ENCODE peak calls at places on chromosomes 4 and X, in nine cellular contexts. B is DMS 273 treated with DMSO at 0.1 percent for 48 hours; L is stimulated activated CD4-positive, alpha-beta T cell treated with anti-CD3 and anti-CD28 coated beads, Interleukin-2, amount 100 ng/mL, for 48 hours; P is AG10803; U is RKO; J is Peyer's patch; Q is fibroblast of the aortic adventitia; R is astrocyte of the spinal cord; A is left lung. Y is an unnamed sample.

GRCh38 chr4:169143335-169143734 is 127.4 kb downstream of the SH3RF1 start:
- DNase-seq in U (no peak), L (no peak), A (no peak), P (no peak), Q (no peak), R (no peak), B (no peak), J (no peak), Y (no peak)

GRCh38 chrX:1676866-1677265 is 62.0 kb downstream of the ASMT start:
- DNase-seq in R (no peak), L (no peak), J (no peak), B (no peak), U (no peak), A (no peak), Q (no peak), P (no peak), Y (no peak)

GRCh38 chr4:88033309-88033708 is 25.9 kb downstream of the PKD2 start:
- DNase-seq in P (peak), U (peak), L (peak), A (no peak), B (no peak), J (peak), R (peak), Q (peak), Y (peak)

GRCh38 chrX:22987452-22987851 is 12.3 kb upstream of the DDX53 start:
- DNase-seq in Q (no peak), P (peak), B (no peak), J (no peak), A (no peak), R (peak), L (no peak), U (no peak), Y (peak)

GRCh38 chr4:16293205-16293860 is 67.1 kb upstream of the TAPT1 start:
- DNase-seq in R (no peak), U (no peak), Q (no peak), L (no peak), A (no peak), P (no peak), B (no peak), J (no peak), Y (no peak)

GRCh38 chr4:55173580-55173979 is 48.2 kb upstream of the KDR start:
- DNase-seq in L (no peak), J (no peak), Q (peak), B (no peak), P (peak), R (peak), U (peak), A (no peak), Y (no peak)

GRCh38 chrX:51496501-51497291 is at the start of gene NUDT11:
- DNase-seq in Q (peak), A (peak), R (peak), J (peak), U (no peak), L (no peak), P (peak), B (no peak), Y (peak)

GRCh38 chr4:139934336-139934735 is 219.6 kb downstream of the MAML3 start:
- DNase-seq in B (no peak), J (no peak), L (no peak), R (peak), Q (no peak), U (no peak), A (no peak), P (peak), Y (no peak)

GRCh38 chr4:128288689-128289106 is 1.1 kb upstream of the PGRMC2 start:
- DNase-seq in R (peak), J (peak), L (no peak), A (no peak), B (no peak), Q (peak), P (peak), U (peak), Y (peak)

GRCh38 chrX:119067023-119067739 is 5.6 kb upstream of the CT47C1 start:
- DNase-seq in A (no peak), P (peak), R (peak), Q (peak), B (no peak), U (peak), L (peak), J (peak), Y (peak)

GRCh38 chrX:7158468-7158990 is 10.6 kb upstream of the PUDP start:
- DNase-seq in U (no peak), L (no peak), P (no peak), R (peak), A (no peak), B (no peak), Q (no peak), J (no peak), Y (peak)

GRCh38 chrX:122552291-122552800 is 631.7 kb upstream of the GRIA3 start:
- DNase-seq in L (no peak), R (no peak), A (no peak), U (no peak), J (no peak), Q (peak), P (peak), B (no peak), Y (no peak)

GRCh38 chrX:53050841-53051240 is 2.3 kb downstream of the GPR173 start:
- DNase-seq in P (peak), Q (peak), U (no peak), L (no peak), R (peak), A (no peak), B (no peak), J (no peak), Y (peak)

GRCh38 chr4:127604949-127605709 is 27.6 kb upstream of the INTU start:
- DNase-seq in J (no peak), P (peak), R (peak), B (no peak), U (peak), L (no peak), A (no peak), Q (peak), Y (peak)

GRCh38 chrX:136528645-136529315 is 3.2 kb upstream of the VGLL1 start:
- DNase-seq in A (no peak), Q (no peak), B (no peak), R (no peak), J (no peak), U (peak), P (no peak), L (no peak), Y (no peak)

GRCh38 chr4:127708985-127709384 is 21.2 kb upstream of the SLC25A31 start:
- DNase-seq in J (no peak), P (peak), R (peak), B (no peak), L (no peak), U (peak), Q (peak), A (no peak), Y (peak)

GRCh38 chrX:75303795-75304194 is 29.9 kb downstream of the UPRT start:
- DNase-seq in B (no peak), U (no peak), R (peak), A (no peak), J (no peak), L (no peak), P (peak), Q (peak), Y (peak)

Y was measured in astrocyte of the hippocampus.